ENCODE peak calls at places on chromosomes 6 and 20, in eight cellular contexts. One of them, this sample, is unnamed.

GRCh38 chr6:34391023-34391485 is 1.4 kb downstream of the NUDT3 start:
- DNase-seq in NCI-H2081: no peak
- DNase-seq in Daoy: peak
- DNase-seq in upper lobe of right lung: no peak
- DNase-seq in activated T-helper 1 cell treated with Interleukin-2 at 50 U/mL for 16 hours: no peak
- DNase-seq in NCI-H2029: peak
- DNase-seq in spleen: peak
- DNase-seq in kidney glomerular epithelial cell: peak
- DNase-seq in this sample: peak

GRCh38 chr20:38227578-38228360 is 32.8 kb downstream of the KIAA1755 start:
- DNase-seq in Daoy: no peak
- DNase-seq in NCI-H2081: no peak
- DNase-seq in spleen: peak
- DNase-seq in kidney glomerular epithelial cell: no peak
- DNase-seq in upper lobe of right lung: peak
- DNase-seq in NCI-H2029: no peak
- DNase-seq in activated T-helper 1 cell treated with Interleukin-2 at 50 U/mL for 16 hours: no peak
- DNase-seq in this sample: no peak

GRCh38 chr6:3850451-3851203 is 1.5 kb downstream of the FAM50B start:
- DNase-seq in upper lobe of right lung: no peak
- DNase-seq in spleen: peak
- DNase-seq in Daoy: no peak
- DNase-seq in kidney glomerular epithelial cell: no peak
- DNase-seq in activated T-helper 1 cell treated with Interleukin-2 at 50 U/mL for 16 hours: no peak
- DNase-seq in NCI-H2081: no peak
- DNase-seq in NCI-H2029: no peak
- DNase-seq in this sample: no peak

GRCh38 chr6:12635375-12635774 is 81.2 kb upstream of the PHACTR1 start:
- DNase-seq in spleen: no peak
- DNase-seq in kidney glomerular epithelial cell: no peak
- DNase-seq in activated T-helper 1 cell treated with Interleukin-2 at 50 U/mL for 16 hours: no peak
- DNase-seq in NCI-H2029: no peak
- DNase-seq in upper lobe of right lung: no peak
- DNase-seq in Daoy: no peak
- DNase-seq in NCI-H2081: no peak
- DNase-seq in this sample: no peak

GRCh38 chr6:53809691-53810090 is 14.9 kb downstream of the LRRC1 start:
- DNase-seq in NCI-H2081: no peak
- DNase-seq in activated T-helper 1 cell treated with Interleukin-2 at 50 U/mL for 16 hours: no peak
- DNase-seq in upper lobe of right lung: no peak
- DNase-seq in Daoy: no peak
- DNase-seq in spleen: no peak
- DNase-seq in kidney glomerular epithelial cell: no peak
- DNase-seq in NCI-H2029: no peak
- DNase-seq in this sample: no peak

GRCh38 chr6:107629545-107630147 is 139.7 kb downstream of the SOBP start:
- DNase-seq in kidney glomerular epithelial cell: no peak
- DNase-seq in Daoy: no peak
- DNase-seq in NCI-H2029: peak
- DNase-seq in NCI-H2081: peak
- DNase-seq in activated T-helper 1 cell treated with Interleukin-2 at 50 U/mL for 16 hours: no peak
- DNase-seq in spleen: no peak
- DNase-seq in upper lobe of right lung: no peak
- DNase-seq in this sample: no peak

GRCh38 chr6:40308533-40309306 is 278.4 kb downstream of the LRFN2 start:
- DNase-seq in kidney glomerular epithelial cell: peak
- DNase-seq in upper lobe of right lung: no peak
- DNase-seq in Daoy: peak
- DNase-seq in spleen: peak
- DNase-seq in NCI-H2029: peak
- DNase-seq in NCI-H2081: peak
- DNase-seq in activated T-helper 1 cell treated with Interleukin-2 at 50 U/mL for 16 hours: no peak
- DNase-seq in this sample: peak

GRCh38 chr6:106527979-106528378 is 101.3 kb downstream of the RTN4IP1 start:
- DNase-seq in upper lobe of right lung: no peak
- DNase-seq in Daoy: peak
- DNase-seq in NCI-H2029: no peak
- DNase-seq in NCI-H2081: no peak
- DNase-seq in activated T-helper 1 cell treated with Interleukin-2 at 50 U/mL for 16 hours: no peak
- DNase-seq in kidney glomerular epithelial cell: peak
- DNase-seq in spleen: no peak
- DNase-seq in this sample: no peak

GRCh38 chr6:13370623-13371022 is 42.3 kb upstream of the TBC1D7 start:
- DNase-seq in kidney glomerular epithelial cell: no peak
- DNase-seq in NCI-H2029: no peak
- DNase-seq in Daoy: no peak
- DNase-seq in activated T-helper 1 cell treated with Interleukin-2 at 50 U/mL for 16 hours: no peak
- DNase-seq in NCI-H2081: no peak
- DNase-seq in spleen: no peak
- DNase-seq in upper lobe of right lung: no peak
- DNase-seq in this sample: no peak

GRCh38 chr6:155077331-155077730 is 82.2 kb downstream of the TIAM2 start:
- DNase-seq in NCI-H2029: no peak
- DNase-seq in Daoy: no peak
- DNase-seq in NCI-H2081: no peak
- DNase-seq in upper lobe of right lung: no peak
- DNase-seq in spleen: no peak
- DNase-seq in kidney glomerular epithelial cell: no peak
- DNase-seq in activated T-helper 1 cell treated with Interleukin-2 at 50 U/mL for 16 hours: no peak
- DNase-seq in this sample: no peak

GRCh38 chr20:5160882-5161281 is 34.1 kb downstream of the CDS2 start:
- DNase-seq in upper lobe of right lung: no peak
- DNase-seq in Daoy: no peak
- DNase-seq in spleen: no peak
- DNase-seq in NCI-H2081: no peak
- DNase-seq in NCI-H2029: no peak
- DNase-seq in activated T-helper 1 cell treated with Interleukin-2 at 50 U/mL for 16 hours: no peak
- DNase-seq in kidney glomerular epithelial cell: no peak
- DNase-seq in this sample: no peak

GRCh38 chr20:37276494-37277252 is 12.8 kb upstream of the MANBAL start:
- DNase-seq in activated T-helper 1 cell treated with Interleukin-2 at 50 U/mL for 16 hours: no peak
- DNase-seq in kidney glomerular epithelial cell: peak
- DNase-seq in upper lobe of right lung: no peak
- DNase-seq in spleen: no peak
- DNase-seq in Daoy: peak
- DNase-seq in NCI-H2081: peak
- DNase-seq in NCI-H2029: peak
- DNase-seq in this sample: peak

GRCh38 chr6:4402477-4402976 is 267.2 kb upstream of the ECI2 start:
- DNase-seq in NCI-H2081: no peak
- DNase-seq in upper lobe of right lung: no peak
- DNase-seq in NCI-H2029: no peak
- DNase-seq in activated T-helper 1 cell treated with Interleukin-2 at 50 U/mL for 16 hours: no peak
- DNase-seq in kidney glomerular epithelial cell: peak
- DNase-seq in Daoy: peak
- DNase-seq in spleen: no peak
- DNase-seq in this sample: no peak

GRCh38 chr6:1952726-1953360 is 292.6 kb downstream of the GMDS start:
- DNase-seq in NCI-H2029: no peak
- DNase-seq in NCI-H2081: no peak
- DNase-seq in kidney glomerular epithelial cell: peak
- DNase-seq in spleen: no peak
- DNase-seq in Daoy: peak
- DNase-seq in upper lobe of right lung: no peak
- DNase-seq in activated T-helper 1 cell treated with Interleukin-2 at 50 U/mL for 16 hours: no peak
- DNase-seq in this sample: no peak

GRCh38 chr6:101001012-101001411 is 119.9 kb upstream of the ASCC3 start:
- DNase-seq in Daoy: no peak
- DNase-seq in NCI-H2029: no peak
- DNase-seq in NCI-H2081: no peak
- DNase-seq in spleen: no peak
- DNase-seq in kidney glomerular epithelial cell: no peak
- DNase-seq in upper lobe of right lung: no peak
- DNase-seq in activated T-helper 1 cell treated with Interleukin-2 at 50 U/mL for 16 hours: no peak
- DNase-seq in this sample: no peak

GRCh38 chr20:38110525-38111178 is 54.4 kb downstream of the TGM2 start:
- DNase-seq in upper lobe of right lung: no peak
- DNase-seq in Daoy: no peak
- DNase-seq in spleen: no peak
- DNase-seq in NCI-H2029: no peak
- DNase-seq in NCI-H2081: no peak
- DNase-seq in activated T-helper 1 cell treated with Interleukin-2 at 50 U/mL for 16 hours: no peak
- DNase-seq in kidney glomerular epithelial cell: no peak
- DNase-seq in this sample: no peak

GRCh38 chr6:159929819-159930218 is 39.0 kb downstream of the MAS1 start:
- DNase-seq in NCI-H2029: peak
- DNase-seq in spleen: no peak
- DNase-seq in activated T-helper 1 cell treated with Interleukin-2 at 50 U/mL for 16 hours: peak
- DNase-seq in upper lobe of right lung: no peak
- DNase-seq in NCI-H2081: peak
- DNase-seq in kidney glomerular epithelial cell: peak
- DNase-seq in Daoy: peak
- DNase-seq in this sample: peak

GRCh38 chr6:163314791-163315404 is 99.6 kb upstream of the QKI start:
- DNase-seq in spleen: no peak
- DNase-seq in upper lobe of right lung: no peak
- DNase-seq in Daoy: no peak
- DNase-seq in activated T-helper 1 cell treated with Interleukin-2 at 50 U/mL for 16 hours: no peak
- DNase-seq in kidney glomerular epithelial cell: no peak
- DNase-seq in NCI-H2081: no peak
- DNase-seq in NCI-H2029: no peak
- DNase-seq in this sample: no peak

GRCh38 chr6:99192561-99192960 is 156.9 kb downstream of the FAXC start:
- DNase-seq in NCI-H2081: no peak
- DNase-seq in spleen: no peak
- DNase-seq in NCI-H2029: no peak
- DNase-seq in activated T-helper 1 cell treated with Interleukin-2 at 50 U/mL for 16 hours: no peak
- DNase-seq in kidney glomerular epithelial cell: no peak
- DNase-seq in upper lobe of right lung: no peak
- DNase-seq in Daoy: no peak
- DNase-seq in this sample: no peak

GRCh38 chr20:32898721-32899120 is 40.0 kb downstream of the EFCAB8 start:
- DNase-seq in NCI-H2029: no peak
- DNase-seq in Daoy: peak
- DNase-seq in upper lobe of right lung: no peak
- DNase-seq in activated T-helper 1 cell treated with Interleukin-2 at 50 U/mL for 16 hours: no peak
- DNase-seq in spleen: no peak
- DNase-seq in NCI-H2081: no peak
- DNase-seq in kidney glomerular epithelial cell: no peak
- DNase-seq in this sample: no peak

GRCh38 chr6:148027201-148027600 is 315.4 kb upstream of the SASH1 start:
- DNase-seq in NCI-H2081: peak
- DNase-seq in upper lobe of right lung: no peak
- DNase-seq in activated T-helper 1 cell treated with Interleukin-2 at 50 U/mL for 16 hours: no peak
- DNase-seq in NCI-H2029: no peak
- DNase-seq in spleen: no peak
- DNase-seq in Daoy: no peak
- DNase-seq in kidney glomerular epithelial cell: no peak
- DNase-seq in this sample: no peak

GRCh38 chr6:126873351-126873750 is 245.1 kb upstream of the RSPO3 start:
- DNase-seq in activated T-helper 1 cell treated with Interleukin-2 at 50 U/mL for 16 hours: no peak
- DNase-seq in Daoy: no peak
- DNase-seq in upper lobe of right lung: no peak
- DNase-seq in NCI-H2029: no peak
- DNase-seq in spleen: no peak
- DNase-seq in NCI-H2081: no peak
- DNase-seq in kidney glomerular epithelial cell: peak
- DNase-seq in this sample: no peak

GRCh38 chr6:110682460-110682853 is 132.8 kb downstream of the CDK19 start:
- DNase-seq in upper lobe of right lung: no peak
- DNase-seq in activated T-helper 1 cell treated with Interleukin-2 at 50 U/mL for 16 hours: peak
- DNase-seq in Daoy: peak
- DNase-seq in NCI-H2081: peak
- DNase-seq in NCI-H2029: peak
- DNase-seq in spleen: no peak
- DNase-seq in kidney glomerular epithelial cell: peak
- DNase-seq in this sample: peak

GRCh38 chr6:100780648-100781047 is 100.5 kb downstream of the ASCC3 start:
- DNase-seq in Daoy: no peak
- DNase-seq in NCI-H2081: no peak
- DNase-seq in spleen: no peak
- DNase-seq in NCI-H2029: no peak
- DNase-seq in activated T-helper 1 cell treated with Interleukin-2 at 50 U/mL for 16 hours: no peak
- DNase-seq in kidney glomerular epithelial cell: no peak
- DNase-seq in upper lobe of right lung: no peak
- DNase-seq in this sample: no peak

GRCh38 chr20:38128691-38129090 is 36.4 kb downstream of the TGM2 start:
- DNase-seq in upper lobe of right lung: peak
- DNase-seq in Daoy: no peak
- DNase-seq in NCI-H2081: no peak
- DNase-seq in activated T-helper 1 cell treated with Interleukin-2 at 50 U/mL for 16 hours: no peak
- DNase-seq in NCI-H2029: no peak
- DNase-seq in kidney glomerular epithelial cell: no peak
- DNase-seq in spleen: peak
- DNase-seq in this sample: no peak

GRCh38 chr6:6657820-6658217 is 69.3 kb downstream of the LY86 start:
- DNase-seq in upper lobe of right lung: no peak
- DNase-seq in kidney glomerular epithelial cell: no peak
- DNase-seq in NCI-H2029: no peak
- DNase-seq in Daoy: no peak
- DNase-seq in NCI-H2081: no peak
- DNase-seq in activated T-helper 1 cell treated with Interleukin-2 at 50 U/mL for 16 hours: no peak
- DNase-seq in spleen: no peak
- DNase-seq in this sample: no peak

GRCh38 chr6:30810813-30811329 is 66.5 kb upstream of the IER3 start:
- DNase-seq in kidney glomerular epithelial cell: peak
- DNase-seq in activated T-helper 1 cell treated with Interleukin-2 at 50 U/mL for 16 hours: no peak
- DNase-seq in upper lobe of right lung: no peak
- DNase-seq in spleen: no peak
- DNase-seq in NCI-H2081: no peak
- DNase-seq in Daoy: peak
- DNase-seq in NCI-H2029: no peak
- DNase-seq in this sample: peak

GRCh38 chr6:118581489-118581959 is 33.4 kb downstream of the PLN start:
- DNase-seq in Daoy: no peak
- DNase-seq in NCI-H2081: no peak
- DNase-seq in NCI-H2029: no peak
- DNase-seq in spleen: no peak
- DNase-seq in kidney glomerular epithelial cell: no peak
- DNase-seq in upper lobe of right lung: no peak
- DNase-seq in activated T-helper 1 cell treated with Interleukin-2 at 50 U/mL for 16 hours: no peak
- DNase-seq in this sample: no peak

GRCh38 chr20:38165966-38166706 is 1.1 kb upstream of the TGM2 start:
- DNase-seq in activated T-helper 1 cell treated with Interleukin-2 at 50 U/mL for 16 hours: no peak
- DNase-seq in Daoy: no peak
- DNase-seq in upper lobe of right lung: peak
- DNase-seq in kidney glomerular epithelial cell: no peak
- DNase-seq in NCI-H2081: no peak
- DNase-seq in spleen: no peak
- DNase-seq in NCI-H2029: no peak
- DNase-seq in this sample: no peak

GRCh38 chr20:36303831-36304230 is 2.3 kb upstream of the DLGAP4 start:
- DNase-seq in Daoy: no peak
- DNase-seq in NCI-H2029: no peak
- DNase-seq in NCI-H2081: no peak
- DNase-seq in spleen: no peak
- DNase-seq in activated T-helper 1 cell treated with Interleukin-2 at 50 U/mL for 16 hours: no peak
- DNase-seq in upper lobe of right lung: no peak
- DNase-seq in kidney glomerular epithelial cell: no peak
- DNase-seq in this sample: no peak

GRCh38 chr6:137033828-137034227 is 10.9 kb downstream of the IL20RA start:
- DNase-seq in Daoy: peak
- DNase-seq in activated T-helper 1 cell treated with Interleukin-2 at 50 U/mL for 16 hours: peak
- DNase-seq in spleen: no peak
- DNase-seq in upper lobe of right lung: no peak
- DNase-seq in kidney glomerular epithelial cell: no peak
- DNase-seq in NCI-H2081: no peak
- DNase-seq in NCI-H2029: no peak
- DNase-seq in this sample: no peak

GRCh38 chr6:45690846-45691245 is 313.1 kb upstream of the SUPT3H start:
- DNase-seq in NCI-H2081: no peak
- DNase-seq in NCI-H2029: no peak
- DNase-seq in spleen: no peak
- DNase-seq in kidney glomerular epithelial cell: no peak
- DNase-seq in Daoy: no peak
- DNase-seq in upper lobe of right lung: no peak
- DNase-seq in activated T-helper 1 cell treated with Interleukin-2 at 50 U/mL for 16 hours: no peak
- DNase-seq in this sample: no peak

GRCh38 chr6:166490671-166491500 is 95.6 kb downstream of the RAMACL start:
- DNase-seq in spleen: peak
- DNase-seq in NCI-H2081: no peak
- DNase-seq in activated T-helper 1 cell treated with Interleukin-2 at 50 U/mL for 16 hours: no peak
- DNase-seq in NCI-H2029: peak
- DNase-seq in kidney glomerular epithelial cell: peak
- DNase-seq in Daoy: peak
- DNase-seq in upper lobe of right lung: no peak
- DNase-seq in this sample: peak

GRCh38 chr6:145815351-145815772 is 767 bp upstream of the FBXO30 start:
- DNase-seq in activated T-helper 1 cell treated with Interleukin-2 at 50 U/mL for 16 hours: no peak
- DNase-seq in NCI-H2029: no peak
- DNase-seq in spleen: no peak
- DNase-seq in Daoy: peak
- DNase-seq in kidney glomerular epithelial cell: peak
- DNase-seq in upper lobe of right lung: no peak
- DNase-seq in NCI-H2081: peak
- DNase-seq in this sample: no peak